ENCODE peak calls at places on chromosomes 4 and X, in four cellular contexts. E, Z, J and G are unnamed samples.

GRCh38 chr4:40395908-40396806 is 61.0 kb downstream of the CHRNA9 start:
- DNase-seq in E (peak; percentile 25), Z (peak; percentile 98), J (peak; percentile 23), G (no peak)

GRCh38 chrX:13044441-13044840 is at the start of gene FAM9C:
- DNase-seq in E (no peak), Z (no peak), J (no peak), G (no peak)

GRCh38 chr4:98935633-98936032 is 6.7 kb upstream of the EIF4E start:
- DNase-seq in E (no peak), Z (no peak), J (no peak), G (no peak)

GRCh38 chr4:110484767-110485166 is 8.8 kb downstream of the ENPEP start:
- DNase-seq in E (no peak), Z (peak; percentile 55), J (no peak), G (no peak)

GRCh38 chrX:20372533-20372932 is 105.8 kb upstream of the RPS6KA3 start:
- DNase-seq in E (peak; percentile 37), Z (peak; percentile 28), J (no peak), G (no peak)

GRCh38 chrX:130264573-130264972 is 4.1 kb downstream of the ZNF280C start:
- DNase-seq in E (peak; percentile 1), Z (peak; percentile 32), J (no peak), G (no peak)

GRCh38 chr4:108433832-108434231 is 186.5 kb upstream of the RPL34 start:
- DNase-seq in E (no peak), Z (peak; percentile 32), J (no peak), G (no peak)

GRCh38 chr4:25703731-25704388 is 48.2 kb downstream of the SLC34A2 start:
- DNase-seq in E (no peak), Z (peak; percentile 26), J (peak; percentile 54), G (no peak)

GRCh38 chrX:96424007-96424406 is 260.6 kb upstream of the DIAPH2 start:
- DNase-seq in E (no peak), Z (peak; percentile 34), J (no peak), G (no peak)

GRCh38 chrX:153408221-153408721 is 3.0 kb upstream of the ZFP92 start:
- DNase-seq in E (no peak), Z (no peak), J (no peak), G (no peak)

GRCh38 chr4:118270492-118270891 is 82.3 kb downstream of the PRSS12 start:
- DNase-seq in E (peak; percentile 43), Z (peak; percentile 69), J (peak; percentile 62), G (no peak)

GRCh38 chr4:45241976-45242375 is 515.6 kb upstream of the GNPDA2 start:
- DNase-seq in E (no peak), Z (peak; percentile 70), J (no peak), G (no peak)

GRCh38 chr4:152784490-152785195 is 4.9 kb downstream of the ARFIP1 start:
- DNase-seq in E (peak; percentile 53), Z (peak; percentile 32), J (no peak), G (no peak)

GRCh38 chrX:31178769-31179125 is 106.9 kb upstream of the FTHL17 start:
- DNase-seq in E (no peak), Z (no peak), J (no peak), G (no peak)

GRCh38 chr4:87865288-87865687 is 32.5 kb downstream of the MEPE start:
- DNase-seq in E (peak; percentile 13), Z (peak; percentile 8), J (no peak), G (no peak)

GRCh38 chr4:42397635-42398447 is 553 bp downstream of the SHISA3 start:
- DNase-seq in E (no peak), Z (no peak), J (peak; percentile 43), G (peak; percentile 46)

GRCh38 chrX:103329991-103330390 is at the start of gene TCEAL7:
- DNase-seq in E (no peak), Z (no peak), J (no peak), G (no peak)

GRCh38 chrX:14673764-14674163 is 144.4 kb downstream of the GLRA2 start:
- DNase-seq in E (peak; percentile 69), Z (peak; percentile 94), J (no peak), G (no peak)

GRCh38 chr4:8044699-8045098 is 105.0 kb upstream of the AFAP1 start:
- DNase-seq in E (no peak), Z (no peak), J (no peak), G (no peak)

GRCh38 chr4:3251691-3252479 is 2.9 kb downstream of the MSANTD1 start:
- DNase-seq in E (no peak), Z (no peak), J (no peak), G (peak; percentile 14)

GRCh38 chr4:127975121-127975770 is 10.0 kb downstream of the ABHD18 start:
- DNase-seq in E (peak; percentile 77), Z (peak; percentile 63), J (no peak), G (no peak)

GRCh38 chr4:75003979-75004378 is 71.1 kb downstream of the PARM1 start:
- DNase-seq in E (no peak), Z (no peak), J (no peak), G (no peak)

GRCh38 chr4:95158045-95158444 is 390.7 kb downstream of the UNC5C start:
- DNase-seq in E (no peak), Z (no peak), J (no peak), G (no peak)

GRCh38 chr4:95153182-95153581 is 395.4 kb downstream of the BMPR1B start:
- DNase-seq in E (no peak), Z (no peak), J (peak; percentile 18), G (no peak)

GRCh38 chr4:95156452-95156765 is 392.4 kb downstream of the UNC5C start:
- DNase-seq in E (no peak), Z (no peak), J (no peak), G (no peak)

GRCh38 chr4:95158626-95159025 is 390.1 kb downstream of the UNC5C start:
- DNase-seq in E (no peak), Z (no peak), J (no peak), G (no peak)

GRCh38 chr4:95155759-95156451 is 392.9 kb downstream of the UNC5C start:
- DNase-seq in E (peak; percentile 13), Z (peak; percentile 59), J (peak; percentile 33), G (no peak)
- TF ChIP-seq CTCF in E (peak; percentile 55), Z (peak; percentile 37), J (peak; percentile 72), G (peak; percentile 88)

GRCh38 chrX:120499301-120500097 is 30.4 kb upstream of the LAMP2 start:
- DNase-seq in E (no peak), Z (peak; percentile 73), J (no peak), G (no peak)

GRCh38 chrX:120504569-120504968 is 35.5 kb upstream of the LAMP2 start:
- DNase-seq in E (peak; percentile 31), Z (peak; percentile 64), J (no peak), G (no peak)
- TF ChIP-seq CTCF in E (no peak), Z (no peak), J (no peak), G (no peak)

DNA sequence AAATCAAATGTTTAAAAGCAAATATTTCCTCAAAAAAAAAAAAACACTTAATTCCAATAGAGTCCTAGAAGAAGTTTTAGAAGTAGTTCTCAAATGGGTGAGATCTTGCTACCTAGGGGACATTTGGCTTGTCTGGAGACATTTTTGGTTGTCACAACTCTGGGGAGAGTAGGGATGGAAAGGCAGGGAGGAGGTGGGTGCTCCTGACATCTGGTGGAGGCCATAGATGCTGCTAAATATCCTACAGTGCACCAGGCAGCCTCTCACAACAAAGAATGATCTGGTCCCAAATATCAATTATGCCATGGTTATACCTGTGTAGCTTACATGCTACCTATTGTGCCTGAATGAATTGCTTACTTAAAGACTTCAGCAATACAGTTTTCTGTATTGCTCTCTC is 46.8 kb downstream of the CPE start:
- DNase-seq in E (no peak), Z (no peak), J (no peak), G (no peak)
- TF ChIP-seq CTCF in E (no peak), Z (no peak), J (peak; percentile 8), G (no peak)

GRCh38 chr4:130563891-130564418 is 1468.0 kb downstream of the C4orf33 start:
- DNase-seq in E (peak; percentile 2), Z (no peak), J (no peak), G (no peak)
- TF ChIP-seq CTCF in E (no peak), Z (no peak), J (no peak), G (no peak)

GRCh38 chr4:1255699-1256098 is 6.8 kb upstream of the CTBP1 start:
- DNase-seq in E (no peak), Z (no peak), J (no peak), G (no peak)

GRCh38 chr4:1259966-1260365 is 11.0 kb upstream of the CTBP1 start:
- DNase-seq in E (no peak), Z (no peak), J (no peak), G (no peak)

GRCh38 chr4:1261107-1261928 is 12.4 kb upstream of the CTBP1 start:
- DNase-seq in E (no peak), Z (no peak), J (no peak), G (no peak)

GRCh38 chr4:1260418-1261106 is 11.6 kb upstream of the CTBP1 start:
- DNase-seq in E (no peak), Z (no peak), J (no peak), G (no peak)

DNA sequence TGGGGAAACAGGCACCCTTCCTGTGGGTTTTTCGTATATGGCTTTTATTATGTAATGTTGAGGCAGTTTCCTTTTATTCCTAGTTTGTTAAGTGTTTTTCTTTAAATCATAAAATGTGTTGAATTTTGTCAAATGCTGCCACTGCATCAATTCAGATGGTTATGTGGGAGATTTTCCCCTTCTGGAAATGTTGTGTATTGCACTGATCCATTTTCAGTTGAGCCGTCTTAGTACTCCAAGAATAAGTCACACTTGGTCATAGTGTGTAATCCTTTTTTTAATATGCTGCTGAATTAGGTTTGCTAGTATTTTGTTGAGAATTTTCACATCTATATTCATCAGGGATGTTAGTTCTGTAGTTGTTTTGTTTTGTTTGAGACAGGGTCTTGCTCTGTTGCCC is 9.5 kb upstream of the CTBP1 start:
- DNase-seq in E (no peak), Z (no peak), J (no peak), G (no peak)
- TF ChIP-seq CTCF in E (no peak), Z (no peak), J (no peak), G (no peak)

GRCh38 chrX:3960952-3961351 is 247.5 kb upstream of the PRKX start:
- DNase-seq in E (no peak), Z (no peak), J (no peak), G (no peak)

GRCh38 chrX:3963980-3964379 is 250.5 kb upstream of the PRKX start:
- DNase-seq in E (no peak), Z (no peak), J (no peak), G (no peak)

GRCh38 chrX:3962511-3963350 is 249.3 kb upstream of the PRKX start:
- DNase-seq in E (peak; percentile 7), Z (peak; percentile 46), J (peak; percentile 45), G (no peak)
- TF ChIP-seq CTCF in E (peak; percentile 85), Z (peak; percentile 74), J (peak; percentile 49), G (peak; percentile 72)

GRCh38 chr4:16914208-16914607 is 15.8 kb upstream of the LDB2 start:
- DNase-seq in E (no peak), Z (peak; percentile 31), J (peak; percentile 53), G (no peak)
- TF ChIP-seq CTCF in E (no peak), Z (peak; percentile 15), J (peak; percentile 49), G (no peak)